ENCODE peak calls at places on chromosomes 3 and 15, in nine cellular contexts. One of them, this sample, is unnamed.

GRCh38 chr3:4983739-4984510 is 4.7 kb downstream of the BHLHE40 start:
- DNase-seq in AG04449: no peak
- DNase-seq in heart left ventricle: no peak
- DNase-seq in adrenal gland: no peak
- DNase-seq in WERI-Rb-1: no peak
- DNase-seq in fibroblast of lung: peak
- DNase-seq in cardiac fibroblast: peak
- DNase-seq in CD8-positive, alpha-beta T cell: peak
- DNase-seq in astrocyte of the cerebellum: no peak
- DNase-seq in this sample: peak

GRCh38 chr3:73418636-73419035 is 206.1 kb downstream of the PDZRN3 start:
- DNase-seq in cardiac fibroblast: no peak
- DNase-seq in CD8-positive, alpha-beta T cell: no peak
- DNase-seq in adrenal gland: no peak
- DNase-seq in AG04449: no peak
- DNase-seq in fibroblast of lung: no peak
- DNase-seq in WERI-Rb-1: no peak
- DNase-seq in astrocyte of the cerebellum: no peak
- DNase-seq in heart left ventricle: no peak
- DNase-seq in this sample: no peak

GRCh38 chr15:88745696-88746095 is 57.5 kb upstream of the ACAN start:
- DNase-seq in astrocyte of the cerebellum: no peak
- DNase-seq in fibroblast of lung: peak
- DNase-seq in heart left ventricle: no peak
- DNase-seq in CD8-positive, alpha-beta T cell: no peak
- DNase-seq in WERI-Rb-1: no peak
- DNase-seq in adrenal gland: no peak
- DNase-seq in AG04449: peak
- DNase-seq in cardiac fibroblast: peak
- DNase-seq in this sample: peak

GRCh38 chr3:170050753-170051152 is 13.0 kb downstream of the GPR160 start:
- DNase-seq in adrenal gland: no peak
- DNase-seq in cardiac fibroblast: no peak
- DNase-seq in fibroblast of lung: no peak
- DNase-seq in astrocyte of the cerebellum: no peak
- DNase-seq in CD8-positive, alpha-beta T cell: no peak
- DNase-seq in WERI-Rb-1: no peak
- DNase-seq in heart left ventricle: no peak
- DNase-seq in AG04449: no peak
- DNase-seq in this sample: no peak

GRCh38 chr3:1576047-1576446 is 483.2 kb downstream of the CNTN6 start:
- DNase-seq in fibroblast of lung: no peak
- DNase-seq in WERI-Rb-1: no peak
- DNase-seq in heart left ventricle: no peak
- DNase-seq in adrenal gland: no peak
- DNase-seq in AG04449: no peak
- DNase-seq in CD8-positive, alpha-beta T cell: no peak
- DNase-seq in astrocyte of the cerebellum: no peak
- DNase-seq in cardiac fibroblast: no peak
- DNase-seq in this sample: no peak

GRCh38 chr15:66780172-66780972 is 78.3 kb downstream of the SMAD6 start:
- DNase-seq in fibroblast of lung: peak
- DNase-seq in WERI-Rb-1: no peak
- DNase-seq in CD8-positive, alpha-beta T cell: no peak
- DNase-seq in heart left ventricle: no peak
- DNase-seq in astrocyte of the cerebellum: peak
- DNase-seq in AG04449: no peak
- DNase-seq in cardiac fibroblast: peak
- DNase-seq in adrenal gland: no peak
- DNase-seq in this sample: no peak

GRCh38 chr3:49177073-49177472 is 5.7 kb downstream of the KLHDC8B start:
- DNase-seq in AG04449: no peak
- DNase-seq in cardiac fibroblast: no peak
- DNase-seq in CD8-positive, alpha-beta T cell: no peak
- DNase-seq in WERI-Rb-1: peak
- DNase-seq in astrocyte of the cerebellum: no peak
- DNase-seq in adrenal gland: no peak
- DNase-seq in fibroblast of lung: no peak
- DNase-seq in heart left ventricle: no peak
- DNase-seq in this sample: no peak

GRCh38 chr15:31216210-31216911 is 110.3 kb upstream of the KLF13 start:
- DNase-seq in AG04449: no peak
- DNase-seq in CD8-positive, alpha-beta T cell: peak
- DNase-seq in heart left ventricle: peak
- DNase-seq in cardiac fibroblast: peak
- DNase-seq in WERI-Rb-1: peak
- DNase-seq in astrocyte of the cerebellum: no peak
- DNase-seq in adrenal gland: peak
- DNase-seq in fibroblast of lung: peak
- DNase-seq in this sample: no peak

GRCh38 chr3:134896141-134896540 is 101.1 kb downstream of the EPHB1 start:
- DNase-seq in adrenal gland: no peak
- DNase-seq in heart left ventricle: no peak
- DNase-seq in astrocyte of the cerebellum: no peak
- DNase-seq in WERI-Rb-1: peak
- DNase-seq in CD8-positive, alpha-beta T cell: no peak
- DNase-seq in cardiac fibroblast: no peak
- DNase-seq in fibroblast of lung: no peak
- DNase-seq in AG04449: no peak
- DNase-seq in this sample: no peak

GRCh38 chr15:44427756-44428724 is 611 bp downstream of the CTDSPL2 start:
- DNase-seq in WERI-Rb-1: no peak
- DNase-seq in AG04449: no peak
- DNase-seq in CD8-positive, alpha-beta T cell: no peak
- DNase-seq in fibroblast of lung: peak
- DNase-seq in cardiac fibroblast: peak
- DNase-seq in astrocyte of the cerebellum: peak
- DNase-seq in heart left ventricle: no peak
- DNase-seq in adrenal gland: no peak
- DNase-seq in this sample: peak

GRCh38 chr3:69547457-69548014 is 161.6 kb upstream of the FRMD4B start:
- DNase-seq in cardiac fibroblast: no peak
- DNase-seq in fibroblast of lung: no peak
- DNase-seq in adrenal gland: no peak
- DNase-seq in AG04449: no peak
- DNase-seq in CD8-positive, alpha-beta T cell: no peak
- DNase-seq in WERI-Rb-1: no peak
- DNase-seq in astrocyte of the cerebellum: no peak
- DNase-seq in heart left ventricle: no peak
- DNase-seq in this sample: no peak

GRCh38 chr3:117477214-117477755 is 767.7 kb downstream of the TUSC7 start:
- DNase-seq in AG04449: no peak
- DNase-seq in CD8-positive, alpha-beta T cell: no peak
- DNase-seq in fibroblast of lung: no peak
- DNase-seq in astrocyte of the cerebellum: no peak
- DNase-seq in cardiac fibroblast: no peak
- DNase-seq in WERI-Rb-1: no peak
- DNase-seq in heart left ventricle: no peak
- DNase-seq in adrenal gland: no peak
- DNase-seq in this sample: no peak

GRCh38 chr3:193910886-193911738 is 224.8 kb upstream of the HES1 start:
- DNase-seq in cardiac fibroblast: no peak
- DNase-seq in AG04449: no peak
- DNase-seq in astrocyte of the cerebellum: no peak
- DNase-seq in heart left ventricle: no peak
- DNase-seq in adrenal gland: no peak
- DNase-seq in fibroblast of lung: no peak
- DNase-seq in CD8-positive, alpha-beta T cell: no peak
- DNase-seq in WERI-Rb-1: no peak
- DNase-seq in this sample: no peak

GRCh38 chr3:52121459-52121795 is 32.8 kb downstream of the POC1A start:
- DNase-seq in fibroblast of lung: no peak
- DNase-seq in heart left ventricle: peak
- DNase-seq in AG04449: no peak
- DNase-seq in CD8-positive, alpha-beta T cell: no peak
- DNase-seq in cardiac fibroblast: no peak
- DNase-seq in astrocyte of the cerebellum: no peak
- DNase-seq in adrenal gland: no peak
- DNase-seq in WERI-Rb-1: no peak
- DNase-seq in this sample: no peak

GRCh38 chr15:98876461-98877369 is 130.9 kb downstream of the PGPEP1L start:
- DNase-seq in AG04449: no peak
- DNase-seq in cardiac fibroblast: no peak
- DNase-seq in heart left ventricle: no peak
- DNase-seq in adrenal gland: no peak
- DNase-seq in astrocyte of the cerebellum: no peak
- DNase-seq in WERI-Rb-1: no peak
- DNase-seq in fibroblast of lung: peak
- DNase-seq in CD8-positive, alpha-beta T cell: no peak
- DNase-seq in this sample: no peak

GRCh38 chr3:114405202-114405601 is 111.4 kb downstream of the TIGIT start:
- DNase-seq in CD8-positive, alpha-beta T cell: no peak
- DNase-seq in heart left ventricle: no peak
- DNase-seq in astrocyte of the cerebellum: no peak
- DNase-seq in AG04449: no peak
- DNase-seq in cardiac fibroblast: no peak
- DNase-seq in fibroblast of lung: no peak
- DNase-seq in adrenal gland: no peak
- DNase-seq in WERI-Rb-1: no peak
- DNase-seq in this sample: no peak

GRCh38 chr3:114401346-114401745 is 107.5 kb downstream of the TIGIT start:
- DNase-seq in heart left ventricle: no peak
- DNase-seq in adrenal gland: no peak
- DNase-seq in WERI-Rb-1: no peak
- DNase-seq in cardiac fibroblast: no peak
- DNase-seq in CD8-positive, alpha-beta T cell: no peak
- DNase-seq in AG04449: no peak
- DNase-seq in fibroblast of lung: no peak
- DNase-seq in astrocyte of the cerebellum: no peak
- DNase-seq in this sample: no peak

GRCh38 chr3:114402852-114403251 is 109.0 kb downstream of the TIGIT start:
- DNase-seq in adrenal gland: no peak
- DNase-seq in WERI-Rb-1: no peak
- DNase-seq in cardiac fibroblast: no peak
- DNase-seq in CD8-positive, alpha-beta T cell: no peak
- DNase-seq in heart left ventricle: no peak
- DNase-seq in astrocyte of the cerebellum: no peak
- DNase-seq in fibroblast of lung: no peak
- DNase-seq in AG04449: no peak
- DNase-seq in this sample: no peak

GRCh38 chr3:114404590-114404989 is 110.8 kb downstream of the TIGIT start:
- DNase-seq in adrenal gland: no peak
- DNase-seq in AG04449: no peak
- DNase-seq in heart left ventricle: no peak
- DNase-seq in astrocyte of the cerebellum: no peak
- DNase-seq in fibroblast of lung: peak
- DNase-seq in cardiac fibroblast: peak
- DNase-seq in CD8-positive, alpha-beta T cell: no peak
- DNase-seq in WERI-Rb-1: no peak
- DNase-seq in this sample: no peak

DNA sequence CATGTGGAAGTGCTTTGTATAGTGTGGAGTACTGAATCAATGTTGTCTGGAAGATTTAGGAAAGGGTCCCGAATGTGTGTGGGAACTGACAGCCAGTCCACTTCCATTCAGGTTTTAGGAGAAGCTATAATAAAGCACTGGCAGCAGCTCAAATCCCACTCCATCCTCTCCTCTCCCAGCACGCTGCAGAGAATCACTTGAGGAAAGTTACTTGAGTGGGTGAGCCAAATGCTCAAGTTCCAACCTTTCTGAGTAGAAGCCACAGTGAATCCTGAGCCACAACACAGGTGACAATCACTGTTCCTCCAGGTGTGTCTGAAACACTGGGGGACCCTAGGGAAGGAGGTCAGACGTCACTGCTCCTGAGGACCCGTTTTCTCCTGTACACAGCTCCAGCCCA is 106.5 kb downstream of the TIGIT start:
- DNase-seq in adrenal gland: no peak
- DNase-seq in WERI-Rb-1: no peak
- DNase-seq in fibroblast of lung: no peak
- DNase-seq in cardiac fibroblast: no peak
- DNase-seq in heart left ventricle: no peak
- DNase-seq in astrocyte of the cerebellum: no peak
- DNase-seq in AG04449: no peak
- DNase-seq in CD8-positive, alpha-beta T cell: no peak
- DNase-seq in this sample: no peak
- H3K4me3 ChIP-seq in adrenal gland: no peak
- H3K4me3 ChIP-seq in WERI-Rb-1: no peak
- H3K4me3 ChIP-seq in fibroblast of lung: no peak
- H3K4me3 ChIP-seq in cardiac fibroblast: no peak
- H3K4me3 ChIP-seq in heart left ventricle: peak
- H3K4me3 ChIP-seq in astrocyte of the cerebellum: no peak
- H3K4me3 ChIP-seq in AG04449: no peak
- H3K4me3 ChIP-seq in CD8-positive, alpha-beta T cell: no peak
- H3K4me3 ChIP-seq in this sample: no peak

DNA sequence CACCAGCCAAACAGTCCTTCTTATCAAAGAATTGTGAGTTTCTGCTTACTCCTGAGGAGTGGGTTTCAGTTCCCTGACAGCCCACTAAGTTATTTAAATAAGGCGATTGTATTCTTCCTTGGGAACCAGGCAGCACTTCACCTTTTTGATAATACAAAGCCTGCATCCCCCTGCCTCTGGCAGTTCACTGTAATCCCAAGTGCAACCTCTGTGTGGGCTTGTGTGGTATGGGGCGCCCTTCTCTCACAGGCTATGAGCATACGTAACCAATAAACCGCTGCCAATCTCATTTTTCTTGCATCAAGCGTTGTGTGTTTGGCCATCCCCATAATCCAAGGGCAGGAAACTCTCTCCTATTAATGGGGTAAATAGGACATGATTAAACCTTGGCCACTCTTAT is 1025.6 kb downstream of the NSUN3 start:
- DNase-seq in cardiac fibroblast: no peak
- DNase-seq in fibroblast of lung: no peak
- DNase-seq in adrenal gland: no peak
- DNase-seq in astrocyte of the cerebellum: no peak
- DNase-seq in AG04449: no peak
- DNase-seq in heart left ventricle: no peak
- DNase-seq in WERI-Rb-1: no peak
- DNase-seq in CD8-positive, alpha-beta T cell: no peak
- DNase-seq in this sample: no peak
- TF ChIP-seq CTCF in cardiac fibroblast: no peak
- TF ChIP-seq CTCF in fibroblast of lung: no peak
- TF ChIP-seq CTCF in adrenal gland: no peak
- TF ChIP-seq CTCF in astrocyte of the cerebellum: no peak
- TF ChIP-seq CTCF in AG04449: no peak
- TF ChIP-seq CTCF in heart left ventricle: no peak
- TF ChIP-seq CTCF in WERI-Rb-1: no peak
- TF ChIP-seq CTCF in CD8-positive, alpha-beta T cell: no peak
- TF ChIP-seq CTCF in this sample: no peak

GRCh38 chr15:82262422-82263026 is at the start of the genes EFL1 and SAXO2:
- DNase-seq in adrenal gland: peak
- DNase-seq in CD8-positive, alpha-beta T cell: peak
- DNase-seq in astrocyte of the cerebellum: peak
- DNase-seq in AG04449: no peak
- DNase-seq in WERI-Rb-1: peak
- DNase-seq in fibroblast of lung: peak
- DNase-seq in heart left ventricle: peak
- DNase-seq in cardiac fibroblast: peak
- DNase-seq in this sample: peak

GRCh38 chr15:82263350-82263749 is 732 bp downstream of the SAXO2 start:
- DNase-seq in adrenal gland: no peak
- DNase-seq in CD8-positive, alpha-beta T cell: no peak
- DNase-seq in WERI-Rb-1: no peak
- DNase-seq in AG04449: no peak
- DNase-seq in astrocyte of the cerebellum: no peak
- DNase-seq in cardiac fibroblast: no peak
- DNase-seq in heart left ventricle: no peak
- DNase-seq in fibroblast of lung: no peak
- DNase-seq in this sample: no peak
- H3K4me3 ChIP-seq in adrenal gland: peak
- H3K4me3 ChIP-seq in CD8-positive, alpha-beta T cell: peak
- H3K4me3 ChIP-seq in WERI-Rb-1: peak
- H3K4me3 ChIP-seq in AG04449: peak
- H3K4me3 ChIP-seq in astrocyte of the cerebellum: peak
- H3K4me3 ChIP-seq in cardiac fibroblast: peak
- H3K4me3 ChIP-seq in heart left ventricle: peak
- H3K4me3 ChIP-seq in fibroblast of lung: peak
- H3K4me3 ChIP-seq in this sample: peak

GRCh38 chr3:14278799-14279705 is 100.4 kb downstream of the LSM3 start:
- DNase-seq in heart left ventricle: no peak
- DNase-seq in cardiac fibroblast: no peak
- DNase-seq in AG04449: no peak
- DNase-seq in WERI-Rb-1: peak
- DNase-seq in CD8-positive, alpha-beta T cell: no peak
- DNase-seq in fibroblast of lung: no peak
- DNase-seq in astrocyte of the cerebellum: no peak
- DNase-seq in adrenal gland: no peak
- DNase-seq in this sample: no peak
- TF ChIP-seq CTCF in heart left ventricle: no peak
- TF ChIP-seq CTCF in cardiac fibroblast: no peak
- TF ChIP-seq CTCF in AG04449: no peak
- TF ChIP-seq CTCF in WERI-Rb-1: peak
- TF ChIP-seq CTCF in CD8-positive, alpha-beta T cell: no peak
- TF ChIP-seq CTCF in fibroblast of lung: no peak
- TF ChIP-seq CTCF in astrocyte of the cerebellum: no peak
- TF ChIP-seq CTCF in adrenal gland: no peak
- TF ChIP-seq CTCF in this sample: no peak